ENCODE peak calls at places on chromosomes 6 and 20, in ten cellular contexts. W is adipocyte; P is upper lobe of right lung; M is CD8-positive, alpha-beta memory T cell; Z is HCT116; V is SJCRH30; S is adrenal gland; D is psoas muscle; N is ovary; Q is mucosa of descending colon. U is an unnamed sample. For H3K4me1, the result is how much of the 10 kb centered on the place peaks cover.

GRCh38 chr6:36028887-36029324 is 1.3 kb downstream of the MAPK14 start:
- DNase-seq in W (peak), P (peak), M (peak), Z (no peak), V (peak), S (peak), D (peak), N (peak), Q (peak), U (peak)

GRCh38 chr20:11646359-11646758 is 271.3 kb upstream of the BTBD3 start:
- DNase-seq in W (no peak), P (no peak), M (no peak), Z (no peak), V (peak), S (no peak), D (no peak), N (no peak), Q (no peak), U (no peak)

GRCh38 chr20:50415516-50416268 is 94.5 kb upstream of the PTPN1 start:
- DNase-seq in W (peak), P (peak), M (no peak), Z (peak), V (peak), S (peak), D (peak), N (peak), Q (peak), U (peak)

GRCh38 chr6:35663447-35664235 is 25.1 kb downstream of the FKBP5 start:
- DNase-seq in W (peak), P (no peak), M (no peak), Z (no peak), V (no peak), S (no peak), D (no peak), N (no peak), Q (no peak), U (no peak)

GRCh38 chr6:83417880-83418663 is 12.8 kb downstream of the ME1 start:
- DNase-seq in W (peak), P (no peak), M (no peak), Z (peak), V (peak), S (no peak), D (no peak), N (no peak), Q (peak), U (no peak)

GRCh38 chr6:137902721-137903120 is 35.7 kb downstream of the TNFAIP3 start:
- DNase-seq in W (no peak), P (no peak), M (no peak), Z (no peak), V (no peak), S (no peak), D (no peak), N (no peak), Q (no peak), U (no peak)

GRCh38 chr6:52176550-52176949 is 9.6 kb upstream of the IL17A start:
- DNase-seq in W (no peak), P (no peak), M (peak), Z (no peak), V (no peak), S (no peak), D (no peak), N (no peak), Q (peak), U (no peak)

GRCh38 chr20:49711331-49711987 is 2.2 kb downstream of the B4GALT5 start:
- DNase-seq in W (no peak), P (no peak), M (no peak), Z (no peak), V (no peak), S (no peak), D (no peak), N (no peak), Q (no peak), U (no peak)

GRCh38 chr6:116500969-116501433 is 10.4 kb upstream of the CALHM5 start:
- DNase-seq in W (peak), P (no peak), M (no peak), Z (no peak), V (peak), S (no peak), D (no peak), N (no peak), Q (no peak), U (peak)

GRCh38 chr20:62861732-62862336 is at the start of gene TCFL5:
- DNase-seq in W (peak), P (peak), M (peak), Z (peak), V (peak), S (peak), D (peak), N (peak), Q (peak), U (peak)

GRCh38 chr6:105896821-105897095 is 189.4 kb upstream of the PRDM1 start:
- DNase-seq in W (no peak), P (no peak), M (no peak), Z (no peak), V (no peak), S (no peak), D (no peak), N (no peak), Q (no peak), U (no peak)

GRCh38 chr6:130282234-130282995 is 59.7 kb upstream of the SAMD3 start:
- DNase-seq in W (peak), P (no peak), M (no peak), Z (peak), V (peak), S (no peak), D (no peak), N (no peak), Q (peak), U (no peak)

GRCh38 chr20:58372836-58373235 is 16.2 kb upstream of the VAPB start:
- DNase-seq in W (no peak), P (no peak), M (no peak), Z (no peak), V (peak), S (no peak), D (no peak), N (no peak), Q (no peak), U (no peak)

GRCh38 chr6:100099189-100100074 is 105.4 kb upstream of the MCHR2 start:
- DNase-seq in W (peak), P (no peak), M (no peak), Z (peak), V (peak), S (no peak), D (no peak), N (no peak), Q (no peak), U (no peak)

GRCh38 chr6:158441639-158442308 is 118.1 kb upstream of the TMEM181 start:
- DNase-seq in W (no peak), P (no peak), M (no peak), Z (no peak), V (no peak), S (peak), D (no peak), N (peak), Q (peak), U (peak)

GRCh38 chr20:47660983-47661711 is 124.1 kb downstream of the SULF2 start:
- DNase-seq in W (no peak), P (no peak), M (no peak), Z (no peak), V (no peak), S (no peak), D (no peak), N (no peak), Q (no peak), U (no peak)

GRCh38 chr20:62161347-62161746 is 17.8 kb downstream of the SS18L1 start:
- DNase-seq in W (no peak), P (no peak), M (no peak), Z (no peak), V (no peak), S (peak), D (no peak), N (no peak), Q (no peak), U (peak)

GRCh38 chr6:141451508-141452353 is 681.0 kb upstream of the GJE1 start:
- DNase-seq in W (peak), P (no peak), M (no peak), Z (peak), V (no peak), S (no peak), D (no peak), N (no peak), Q (no peak), U (no peak)

GRCh38 chr6:159062564-159062945 is 17.8 kb upstream of the TAGAP start:
- DNase-seq in W (no peak), P (no peak), M (peak), Z (no peak), V (no peak), S (no peak), D (no peak), N (no peak), Q (peak), U (no peak)

GRCh38 chr6:167329014-167329413 is 4.1 kb downstream of the TTLL2 start:
- DNase-seq in W (no peak), P (no peak), M (no peak), Z (no peak), V (no peak), S (no peak), D (no peak), N (no peak), Q (no peak), U (no peak)

GRCh38 chr20:36228809-36229208 is 7.5 kb upstream of the AAR2 start:
- DNase-seq in W (no peak), P (no peak), M (no peak), Z (no peak), V (no peak), S (no peak), D (no peak), N (no peak), Q (no peak), U (no peak)
- H3K4me1 ChIP-seq in W (under half), P (under half), M (under half), Z (under half), V (under half), S (under half), D (under half), N (under half), Q (under half), U (under half)

GRCh38 chr6:12114055-12114503 is 102.0 kb downstream of the HIVEP1 start:
- DNase-seq in W (no peak), P (no peak), M (no peak), Z (no peak), V (no peak), S (no peak), D (no peak), N (no peak), Q (no peak), U (no peak)
- H3K4me1 ChIP-seq in W (under half), P (under half), M (half or more), Z (under half), V (under half), S (under half), D (under half), N (under half), Q (under half), U (under half)

GRCh38 chr6:90285611-90286381 is 10.8 kb downstream of the BACH2 start:
- DNase-seq in W (peak), P (peak), M (peak), Z (peak), V (peak), S (peak), D (peak), N (peak), Q (peak), U (peak)
- H3K4me1 ChIP-seq in W (under half), P (under half), M (half or more), Z (under half), V (under half), S (under half), D (half or more), N (under half), Q (under half), U (under half)

GRCh38 chr6:169162968-169163903 is 90.4 kb downstream of the THBS2 start:
- DNase-seq in W (peak), P (no peak), M (no peak), Z (peak), V (peak), S (peak), D (peak), N (peak), Q (peak), U (peak)
- H3K4me1 ChIP-seq in W (under half), P (under half), M (under half), Z (under half), V (under half), S (under half), D (under half), N (under half), Q (under half), U (under half)

GRCh38 chr6:3128381-3129108 is 10.0 kb downstream of the BPHL start:
- DNase-seq in W (no peak), P (no peak), M (no peak), Z (no peak), V (no peak), S (no peak), D (no peak), N (no peak), Q (no peak), U (no peak)

GRCh38 chr6:3122823-3123182 is 4.3 kb downstream of the BPHL start:
- DNase-seq in W (no peak), P (no peak), M (no peak), Z (no peak), V (no peak), S (no peak), D (no peak), N (no peak), Q (no peak), U (no peak)

GRCh38 chr6:3125832-3126231 is 7.3 kb downstream of the BPHL start:
- DNase-seq in W (no peak), P (no peak), M (no peak), Z (no peak), V (no peak), S (no peak), D (no peak), N (no peak), Q (no peak), U (no peak)

GRCh38 chr6:3120765-3121089 is 2.2 kb downstream of the BPHL start:
- DNase-seq in W (no peak), P (no peak), M (no peak), Z (no peak), V (no peak), S (no peak), D (no peak), N (no peak), Q (no peak), U (no peak)

GRCh38 chr6:3124667-3125066 is 6.2 kb downstream of the BPHL start:
- DNase-seq in W (no peak), P (no peak), M (no peak), Z (no peak), V (no peak), S (no peak), D (no peak), N (no peak), Q (no peak), U (no peak)
- H3K4me1 ChIP-seq in W (under half), P (under half), M (under half), Z (under half), V (under half), S (under half), D (under half), N (under half), Q (under half), U (under half)

DNA sequence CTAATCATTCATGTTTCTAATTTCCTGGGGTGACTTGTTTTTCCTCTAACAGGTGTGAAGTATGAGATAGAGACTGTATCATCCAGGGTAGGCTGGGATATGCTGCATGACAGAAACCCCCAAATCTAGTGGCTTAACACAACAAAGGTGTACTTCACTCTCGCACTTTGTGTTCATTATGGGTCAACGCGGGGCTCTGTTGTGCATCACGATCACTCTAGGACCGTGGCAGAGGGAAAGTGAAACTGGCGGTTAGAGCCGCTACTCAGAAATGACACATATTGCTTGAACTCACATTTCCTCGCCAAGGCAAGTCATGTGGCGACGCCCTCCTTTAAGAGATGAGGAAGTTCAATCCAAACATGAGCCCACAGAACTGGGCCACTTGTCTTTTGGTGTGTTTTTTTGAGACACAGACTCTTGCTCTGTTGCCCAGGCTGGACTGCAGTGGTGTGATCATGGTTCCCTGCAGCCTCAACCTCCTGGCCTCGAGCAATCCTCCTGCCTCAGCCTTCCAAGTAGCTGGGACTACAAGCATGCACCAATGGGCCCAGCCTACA is 41.3 kb downstream of the PCNA start:
- DNase-seq in W (no peak), P (peak), M (peak), Z (no peak), V (no peak), S (peak), D (peak), N (no peak), Q (peak), U (peak)
- H3K4me1 ChIP-seq in W (under half), P (under half), M (under half), Z (under half), V (under half), S (under half), D (under half), N (under half), Q (under half), U (under half)